ENCODE peak calls at places on chromosomes 11 and 22, in eight cellular contexts. Z is lung microvascular endothelial cell; R is Kasumi-1; C is CD4-positive, alpha-beta T cell; K is KBM-7; J is HFFc6; W is Daoy; I is A549. V is an unnamed sample.

GRCh38 chr11:66070604-66071325 is 693 bp downstream of the PACS1 start:
- DNase-seq in Z (peak), J (peak), W (peak), C (no peak), I (peak), R (no peak), K (no peak), V (no peak)

GRCh38 chr11:86702387-86702983 is 30.1 kb upstream of the ME3 start:
- DNase-seq in Z (no peak), W (no peak), K (no peak), R (no peak), J (no peak), C (no peak), I (no peak), V (no peak)

GRCh38 chr11:94545641-94546470 is 2.1 kb downstream of the FUT4 start:
- DNase-seq in Z (no peak), C (no peak), K (peak), J (no peak), I (no peak), W (no peak), R (peak), V (no peak)

GRCh38 chr22:23677701-23677995 is 13.2 kb upstream of the RGL4 start:
- DNase-seq in J (no peak), C (no peak), W (no peak), K (no peak), R (no peak), I (no peak), Z (no peak), V (no peak)

GRCh38 chr11:31560842-31561476 is 51.4 kb downstream of the ELP4 start:
- DNase-seq in W (no peak), J (no peak), C (no peak), I (no peak), R (no peak), Z (no peak), K (no peak), V (no peak)

GRCh38 chr22:24977370-24978230 is 25.1 kb downstream of the KIAA1671 start:
- DNase-seq in Z (peak), R (no peak), K (no peak), W (peak), J (no peak), I (no peak), C (no peak), V (no peak)

GRCh38 chr22:25350551-25350971 is 131.1 kb downstream of the CRYBB2 start:
- DNase-seq in W (no peak), I (no peak), J (no peak), R (no peak), C (no peak), K (no peak), Z (no peak), V (no peak)

GRCh38 chr11:45919806-45920530 is 2.3 kb upstream of the PEX16 start:
- DNase-seq in C (no peak), K (no peak), Z (no peak), R (no peak), I (no peak), J (no peak), W (no peak), V (no peak)

GRCh38 chr11:43550714-43551113 is 129.8 kb upstream of the HSD17B12 start:
- DNase-seq in C (no peak), R (no peak), K (no peak), W (no peak), I (no peak), Z (no peak), J (no peak), V (no peak)

GRCh38 chr11:113577356-113578163 is 102.4 kb upstream of the DRD2 start:
- DNase-seq in J (no peak), I (no peak), C (no peak), R (no peak), Z (no peak), K (no peak), W (no peak), V (no peak)

GRCh38 chr11:123516238-123516637 is 86.2 kb downstream of the GRAMD1B start:
- DNase-seq in K (no peak), C (no peak), W (no peak), Z (no peak), R (no peak), J (no peak), I (no peak), V (no peak)

GRCh38 chr22:31958625-31959239 is 14.4 kb downstream of the YWHAH start:
- DNase-seq in J (no peak), Z (no peak), I (no peak), R (no peak), C (no peak), W (no peak), K (no peak), V (no peak)

GRCh38 chr11:15327786-15328231 is 213.1 kb downstream of the INSC start:
- DNase-seq in W (peak), K (peak), Z (peak), J (no peak), R (peak), C (no peak), I (peak), V (no peak)

GRCh38 chr11:127106938-127107337 is 106.4 kb upstream of the KIRREL3 start:
- DNase-seq in J (no peak), W (no peak), K (no peak), C (no peak), R (no peak), Z (no peak), I (no peak), V (no peak)

GRCh38 chr11:10375280-10376048 is 70.6 kb downstream of the ADM start:
- DNase-seq in C (no peak), J (peak), W (peak), Z (no peak), R (no peak), I (no peak), K (no peak), V (peak)

GRCh38 chr11:96207459-96208449 is 135.2 kb downstream of the MAML2 start:
- DNase-seq in R (peak), C (no peak), Z (peak), W (no peak), I (no peak), K (peak), J (peak), V (no peak)

GRCh38 chr11:42770444-42771065 is 541.2 kb upstream of the API5 start:
- DNase-seq in K (peak), W (no peak), R (peak), Z (peak), I (no peak), J (no peak), C (no peak), V (peak)

GRCh38 chr11:108859510-108859909 is 194.6 kb downstream of the DDX10 start:
- DNase-seq in R (no peak), C (no peak), W (peak), J (peak), K (no peak), Z (no peak), I (no peak), V (no peak)

GRCh38 chr11:20617346-20617745 is 17.9 kb downstream of the SLC6A5 start:
- DNase-seq in W (no peak), I (no peak), C (no peak), K (no peak), Z (no peak), J (no peak), R (no peak), V (no peak)

GRCh38 chr11:11510939-11511338 is 110.9 kb downstream of the GALNT18 start:
- DNase-seq in K (no peak), Z (no peak), C (no peak), W (peak), J (no peak), R (no peak), I (no peak), V (no peak)

GRCh38 chr11:117604349-117604995 is 192.5 kb downstream of the DSCAML1 start:
- DNase-seq in J (no peak), C (no peak), I (no peak), Z (no peak), R (no peak), W (peak), K (no peak), V (no peak)

GRCh38 chr11:75946531-75947530 is 131.8 kb downstream of the UVRAG start:
- DNase-seq in W (peak), J (peak), R (peak), C (no peak), Z (peak), I (no peak), K (peak), V (no peak)

GRCh38 chr22:31730344-31730711 is 19.6 kb downstream of the PRR14L start:
- DNase-seq in C (no peak), Z (no peak), J (no peak), K (no peak), R (peak), W (no peak), I (no peak), V (no peak)

GRCh38 chr11:128720522-128720985 is 26.7 kb downstream of the FLI1 start:
- DNase-seq in K (peak), Z (peak), J (no peak), I (no peak), C (peak), W (no peak), R (peak), V (no peak)

GRCh38 chr11:112903310-112903709 is 57.9 kb upstream of the NCAM1 start:
- DNase-seq in Z (no peak), I (no peak), W (peak), C (no peak), K (no peak), J (no peak), R (no peak), V (no peak)

GRCh38 chr11:74820763-74821162 is 72.1 kb downstream of the RNF169 start:
- DNase-seq in C (no peak), J (peak), Z (peak), R (no peak), K (no peak), W (peak), I (no peak), V (peak)

GRCh38 chr11:19673924-19674390 is 38.7 kb upstream of the NAV2 start:
- DNase-seq in I (no peak), K (no peak), C (no peak), J (no peak), Z (no peak), R (no peak), W (peak), V (no peak)

GRCh38 chr11:83831929-83832328 is 545.8 kb upstream of the CCDC90B start:
- DNase-seq in K (no peak), W (no peak), I (no peak), R (no peak), J (no peak), C (no peak), Z (no peak), V (no peak)

GRCh38 chr11:82842019-82842418 is 58.2 kb downstream of the PRCP start:
- DNase-seq in R (no peak), Z (no peak), K (no peak), J (no peak), C (no peak), I (no peak), W (no peak), V (no peak)

GRCh38 chr11:103586756-103587155 is 449.7 kb upstream of the DDI1 start:
- DNase-seq in I (no peak), Z (peak), R (no peak), K (no peak), C (no peak), J (no peak), W (no peak), V (no peak)

GRCh38 chr11:1756791-1757771 is 6.6 kb downstream of the CTSD start:
- DNase-seq in C (no peak), K (no peak), R (no peak), I (no peak), Z (no peak), W (no peak), J (no peak), V (no peak)

GRCh38 chr11:74989269-74989655 is 529 bp downstream of the NEU3 start:
- DNase-seq in C (no peak), Z (no peak), J (no peak), R (peak), W (peak), I (peak), K (peak), V (no peak)

GRCh38 chr11:132402056-132402684 is 1031.8 kb downstream of the NTM start:
- DNase-seq in J (peak), I (no peak), C (no peak), Z (no peak), W (peak), R (no peak), K (peak), V (no peak)

GRCh38 chr11:17214338-17214737 is 6.6 kb upstream of the PIK3C2A start:
- DNase-seq in K (no peak), W (no peak), I (no peak), Z (no peak), R (no peak), J (no peak), C (no peak), V (no peak)

GRCh38 chr11:63858628-63859550 is 20.0 kb downstream of the MARK2 start:
- DNase-seq in C (no peak), R (no peak), I (no peak), W (no peak), Z (peak), K (peak), J (no peak), V (no peak)

V was measured in RCC 7860.